ENCODE peak calls at places on chromosome 1, in seven cellular contexts. O is stomach, M is Panc1, R is ovary, C is cardiac fibroblast, W is osteocyte, Y is WERI-Rb-1. X is an unnamed sample.

GRCh38 chr1:23108918-23109533 is 59.6 kb downstream of the LUZP1 start:
- DNase-seq in O (no peak), M (no peak), R (no peak), C (no peak), W (no peak), Y (no peak), X (no peak)

GRCh38 chr1:202796670-202797069 is 11.6 kb downstream of the KDM5B start:
- DNase-seq in O (no peak), M (no peak), R (no peak), C (no peak), W (no peak), Y (no peak), X (no peak)

GRCh38 chr1:87219141-87219540 is 109.5 kb upstream of the LMO4 start:
- DNase-seq in O (no peak), M (no peak), R (no peak), C (no peak), W (no peak), Y (no peak), X (no peak)

GRCh38 chr1:245154429-245155185 is at the start of gene KIF26B:
- DNase-seq in O (no peak), M (no peak), R (peak), C (peak), W (no peak), Y (peak), X (no peak)

GRCh38 chr1:22118291-22118992 is 24.5 kb downstream of the WNT4 start:
- DNase-seq in O (no peak), M (no peak), R (no peak), C (no peak), W (no peak), Y (no peak), X (no peak)

GRCh38 chr1:156060937-156061636 is at the start of gene RAB25:
- DNase-seq in O (peak), M (no peak), R (no peak), C (no peak), W (no peak), Y (no peak), X (no peak)

GRCh38 chr1:201019321-201019977 is 4.1 kb downstream of the KIF21B start:
- DNase-seq in O (peak), M (no peak), R (no peak), C (peak), W (no peak), Y (peak), X (peak)

GRCh38 chr1:227899141-227899819 is 48.5 kb downstream of the WNT9A start:
- DNase-seq in O (no peak), M (no peak), R (peak), C (no peak), W (peak), Y (peak), X (peak)

GRCh38 chr1:93467606-93468005 is 19.7 kb downstream of the FNBP1L start:
- DNase-seq in O (no peak), M (no peak), R (no peak), C (no peak), W (no peak), Y (no peak), X (no peak)

GRCh38 chr1:22776051-22776611 is 65.5 kb downstream of the EPHB2 start:
- DNase-seq in O (no peak), M (no peak), R (no peak), C (no peak), W (no peak), Y (no peak), X (no peak)

GRCh38 chr1:64966158-64966963 is at the start of gene JAK1:
- DNase-seq in O (peak), M (no peak), R (peak), C (peak), W (peak), Y (peak), X (peak)

GRCh38 chr1:231776006-231776707 is 149.6 kb downstream of the DISC1 start:
- DNase-seq in O (no peak), M (no peak), R (no peak), C (peak), W (no peak), Y (no peak), X (no peak)

GRCh38 chr1:29628190-29628589 is 391.9 kb downstream of the PTPRU start:
- DNase-seq in O (no peak), M (no peak), R (no peak), C (no peak), W (peak), Y (no peak), X (no peak)

GRCh38 chr1:154559496-154559950 is 1.1 kb upstream of the UBE2Q1 start:
- DNase-seq in O (peak), M (peak), R (peak), C (peak), W (peak), Y (peak), X (peak)

GRCh38 chr1:110312188-110313121 is 26.7 kb upstream of the RBM15 start:
- DNase-seq in O (peak), M (peak), R (peak), C (peak), W (peak), Y (peak), X (peak)

GRCh38 chr1:113246929-113247328 is 143.4 kb upstream of the MAGI3 start:
- DNase-seq in O (no peak), M (no peak), R (no peak), C (no peak), W (no peak), Y (no peak), X (no peak)

GRCh38 chr1:113243529-113243928 is 146.8 kb upstream of the MAGI3 start:
- DNase-seq in O (no peak), M (no peak), R (no peak), C (no peak), W (no peak), Y (no peak), X (no peak)

GRCh38 chr1:113241237-113241636 is 149.1 kb upstream of the MAGI3 start:
- DNase-seq in O (no peak), M (no peak), R (no peak), C (no peak), W (no peak), Y (no peak), X (no peak)

GRCh38 chr1:113242481-113242880 is 147.8 kb upstream of the MAGI3 start:
- DNase-seq in O (peak), M (no peak), R (no peak), C (peak), W (no peak), Y (no peak), X (no peak)

DNA sequence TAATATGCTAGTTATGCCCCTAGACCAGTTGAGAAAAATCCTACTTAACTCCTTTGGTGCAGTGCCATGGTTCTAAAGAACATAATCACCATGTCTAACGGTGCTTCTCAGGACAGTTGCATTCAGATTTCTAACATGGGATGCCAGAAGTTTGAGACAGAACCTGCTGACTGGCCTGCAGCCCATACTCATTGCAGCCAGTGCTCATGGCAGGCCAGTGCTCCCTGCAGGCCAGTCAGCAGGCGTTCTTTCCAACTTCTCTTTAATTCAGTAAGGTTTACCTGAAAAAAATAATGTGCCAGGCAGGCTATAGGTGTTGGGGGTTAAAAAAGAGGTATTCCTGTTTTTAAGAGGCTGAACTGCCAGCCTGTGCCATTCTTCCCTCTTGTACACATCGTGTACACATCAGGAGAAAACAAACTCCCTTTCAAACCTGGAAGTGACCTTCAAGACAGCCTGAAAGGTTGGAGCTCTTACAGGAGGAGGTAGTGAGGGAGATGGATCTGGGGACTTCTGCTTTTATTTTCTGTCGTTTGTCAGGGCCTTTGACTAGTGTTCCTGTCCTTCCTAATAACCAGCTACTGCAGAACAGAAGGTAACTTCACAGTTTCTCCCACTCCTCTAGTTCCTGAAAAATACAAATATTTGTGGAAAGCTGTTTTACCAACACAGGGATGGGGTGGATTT is 146.0 kb upstream of the MAGI3 start:
- DNase-seq in O (no peak), M (no peak), R (no peak), C (no peak), W (no peak), Y (no peak), X (no peak)
- TF ChIP-seq CTCF in O (no peak), M (no peak), R (no peak), C (no peak), W (no peak), Y (no peak), X (no peak)

GRCh38 chr1:18109058-18109755 is 1.6 kb downstream of the IGSF21 start:
- DNase-seq in O (no peak), M (no peak), R (no peak), C (no peak), W (no peak), Y (peak), X (no peak)

GRCh38 chr1:18109756-18110597 is 2.4 kb downstream of the IGSF21 start:
- DNase-seq in O (peak), M (no peak), R (no peak), C (no peak), W (no peak), Y (peak), X (no peak)

GRCh38 chr1:18110968-18111367 is 3.4 kb downstream of the IGSF21 start:
- DNase-seq in O (no peak), M (no peak), R (no peak), C (no peak), W (no peak), Y (peak), X (no peak)

GRCh38 chr1:18111605-18112297 is 4.2 kb downstream of the IGSF21 start:
- DNase-seq in O (no peak), M (no peak), R (no peak), C (no peak), W (no peak), Y (no peak), X (no peak)

GRCh38 chr1:18110598-18110939 is 3.0 kb downstream of the IGSF21 start:
- DNase-seq in O (no peak), M (no peak), R (no peak), C (no peak), W (no peak), Y (no peak), X (no peak)
- TF ChIP-seq CTCF in O (no peak), M (no peak), R (no peak), C (no peak), W (no peak), Y (no peak), X (no peak)

GRCh38 chr1:230220478-230220877 is 153.4 kb downstream of the GALNT2 start:
- DNase-seq in O (no peak), M (no peak), R (no peak), C (no peak), W (peak), Y (no peak), X (no peak)

GRCh38 chr1:230224101-230224927 is 157.3 kb downstream of the GALNT2 start:
- DNase-seq in O (no peak), M (no peak), R (no peak), C (no peak), W (peak), Y (no peak), X (no peak)

GRCh38 chr1:230220907-230221306 is 153.9 kb downstream of the GALNT2 start:
- DNase-seq in O (no peak), M (no peak), R (no peak), C (no peak), W (no peak), Y (no peak), X (no peak)

GRCh38 chr1:230219174-230220067 is 152.4 kb downstream of the GALNT2 start:
- DNase-seq in O (no peak), M (no peak), R (no peak), C (no peak), W (no peak), Y (no peak), X (no peak)

GRCh38 chr1:230222678-230223077 is 155.6 kb downstream of the GALNT2 start:
- DNase-seq in O (no peak), M (no peak), R (no peak), C (peak), W (no peak), Y (no peak), X (no peak)
- TF ChIP-seq CTCF in O (no peak), M (peak), R (no peak), C (peak), W (peak), Y (no peak), X (no peak)

GRCh38 chr1:161089251-161089924 is at the start of gene NECTIN4:
- DNase-seq in O (peak), M (no peak), R (no peak), C (no peak), W (no peak), Y (no peak), X (no peak)
- TF ChIP-seq CTCF in O (no peak), M (no peak), R (no peak), C (no peak), W (no peak), Y (no peak), X (no peak)

GRCh38 chr1:163535807-163536206 is 214.1 kb downstream of the NUF2 start:
- DNase-seq in O (no peak), M (peak), R (no peak), C (peak), W (no peak), Y (no peak), X (no peak)
- TF ChIP-seq CTCF in O (no peak), M (peak), R (no peak), C (peak), W (peak), Y (peak), X (peak)

X was measured in right lobe of liver.